ENCODE peak calls at places on chromosomes 12 and 14, in nine cellular contexts. One of them, this sample, is unnamed.

GRCh38 chr12:116455540-116456306 is 103.5 kb upstream of the MAP1LC3B2 start:
- DNase-seq in ovary: peak; percentile 84
- DNase-seq in GM06990: no peak
- DNase-seq in CD8-positive, alpha-beta T cell: no peak
- DNase-seq in stomach: peak; percentile 48
- DNase-seq in foreskin keratinocyte: peak; percentile 90
- DNase-seq in mucosa of descending colon: peak; percentile 57
- DNase-seq in WTC11: no peak
- DNase-seq in Calu3: peak; percentile 55
- DNase-seq in this sample: no peak

GRCh38 chr14:84403585-84403984 is 1126.4 kb upstream of the FLRT2 start:
- DNase-seq in WTC11: peak; percentile 32
- DNase-seq in mucosa of descending colon: no peak
- DNase-seq in Calu3: no peak
- DNase-seq in GM06990: no peak
- DNase-seq in stomach: peak; percentile 35
- DNase-seq in ovary: no peak
- DNase-seq in CD8-positive, alpha-beta T cell: no peak
- DNase-seq in foreskin keratinocyte: no peak
- DNase-seq in this sample: no peak

GRCh38 chr14:93056840-93057585 is 58.7 kb downstream of the ITPK1 start:
- DNase-seq in GM06990: no peak
- DNase-seq in WTC11: no peak
- DNase-seq in ovary: no peak
- DNase-seq in CD8-positive, alpha-beta T cell: no peak
- DNase-seq in stomach: no peak
- DNase-seq in mucosa of descending colon: peak; percentile 45
- DNase-seq in foreskin keratinocyte: no peak
- DNase-seq in Calu3: no peak
- DNase-seq in this sample: no peak

GRCh38 chr14:47539065-47539464 is 136.3 kb downstream of the MDGA2 start:
- DNase-seq in CD8-positive, alpha-beta T cell: no peak
- DNase-seq in WTC11: no peak
- DNase-seq in stomach: no peak
- DNase-seq in ovary: no peak
- DNase-seq in GM06990: no peak
- DNase-seq in mucosa of descending colon: no peak
- DNase-seq in foreskin keratinocyte: no peak
- DNase-seq in Calu3: peak; percentile 2
- DNase-seq in this sample: no peak

GRCh38 chr14:105867961-105868599 is 341.7 kb downstream of the TMEM121 start:
- DNase-seq in WTC11: peak; percentile 1
- DNase-seq in mucosa of descending colon: no peak
- DNase-seq in CD8-positive, alpha-beta T cell: no peak
- DNase-seq in ovary: peak; percentile 2
- DNase-seq in foreskin keratinocyte: no peak
- DNase-seq in Calu3: no peak
- DNase-seq in stomach: peak; percentile 16
- DNase-seq in GM06990: no peak
- DNase-seq in this sample: no peak

GRCh38 chr12:45762185-45763110 is 32.9 kb downstream of the ARID2 start:
- DNase-seq in foreskin keratinocyte: peak; percentile 36
- DNase-seq in GM06990: no peak
- DNase-seq in CD8-positive, alpha-beta T cell: no peak
- DNase-seq in mucosa of descending colon: no peak
- DNase-seq in WTC11: no peak
- DNase-seq in ovary: no peak
- DNase-seq in stomach: no peak
- DNase-seq in Calu3: peak; percentile 3
- DNase-seq in this sample: peak; percentile 23

GRCh38 chr12:56202366-56202765 is 13.1 kb upstream of the SMARCC2 start:
- DNase-seq in ovary: no peak
- DNase-seq in WTC11: no peak
- DNase-seq in mucosa of descending colon: no peak
- DNase-seq in foreskin keratinocyte: no peak
- DNase-seq in Calu3: no peak
- DNase-seq in stomach: no peak
- DNase-seq in CD8-positive, alpha-beta T cell: no peak
- DNase-seq in GM06990: no peak
- DNase-seq in this sample: no peak

GRCh38 chr12:96091833-96092232 is 56.4 kb upstream of the LTA4H start:
- DNase-seq in WTC11: peak; percentile 13
- DNase-seq in foreskin keratinocyte: no peak
- DNase-seq in stomach: no peak
- DNase-seq in Calu3: no peak
- DNase-seq in GM06990: no peak
- DNase-seq in CD8-positive, alpha-beta T cell: no peak
- DNase-seq in mucosa of descending colon: no peak
- DNase-seq in ovary: no peak
- DNase-seq in this sample: no peak

GRCh38 chr12:129848921-129849320 is 54.9 kb downstream of the TMEM132D start:
- DNase-seq in WTC11: no peak
- DNase-seq in stomach: no peak
- DNase-seq in GM06990: no peak
- DNase-seq in CD8-positive, alpha-beta T cell: no peak
- DNase-seq in Calu3: no peak
- DNase-seq in mucosa of descending colon: no peak
- DNase-seq in ovary: no peak
- DNase-seq in foreskin keratinocyte: no peak
- DNase-seq in this sample: no peak

GRCh38 chr14:52951730-52952481 is 1.1 kb upstream of the FERMT2 start:
- DNase-seq in CD8-positive, alpha-beta T cell: no peak
- DNase-seq in WTC11: peak; percentile 51
- DNase-seq in stomach: peak; percentile 43
- DNase-seq in ovary: peak; percentile 23
- DNase-seq in GM06990: no peak
- DNase-seq in Calu3: peak; percentile 58
- DNase-seq in foreskin keratinocyte: no peak
- DNase-seq in mucosa of descending colon: no peak
- DNase-seq in this sample: peak; percentile 31

GRCh38 chr14:64337901-64338615 is 43.9 kb upstream of the ESR2 start:
- DNase-seq in CD8-positive, alpha-beta T cell: no peak
- DNase-seq in WTC11: peak; percentile 86
- DNase-seq in ovary: no peak
- DNase-seq in stomach: peak; percentile 31
- DNase-seq in foreskin keratinocyte: peak; percentile 37
- DNase-seq in mucosa of descending colon: no peak
- DNase-seq in Calu3: peak; percentile 42
- DNase-seq in GM06990: no peak
- DNase-seq in this sample: peak; percentile 25

GRCh38 chr12:6699989-6700645 is 498 bp downstream of the PIANP start:
- DNase-seq in Calu3: no peak
- DNase-seq in CD8-positive, alpha-beta T cell: no peak
- DNase-seq in foreskin keratinocyte: no peak
- DNase-seq in stomach: no peak
- DNase-seq in ovary: no peak
- DNase-seq in GM06990: no peak
- DNase-seq in WTC11: peak; percentile 66
- DNase-seq in mucosa of descending colon: peak; percentile 35
- DNase-seq in this sample: peak; percentile 31

GRCh38 chr14:69522026-69522425 is 37.5 kb downstream of the PLEKHD1 start:
- DNase-seq in Calu3: no peak
- DNase-seq in mucosa of descending colon: no peak
- DNase-seq in GM06990: no peak
- DNase-seq in CD8-positive, alpha-beta T cell: no peak
- DNase-seq in ovary: no peak
- DNase-seq in stomach: no peak
- DNase-seq in foreskin keratinocyte: no peak
- DNase-seq in WTC11: no peak
- DNase-seq in this sample: no peak

GRCh38 chr12:10501031-10501430 is 4.7 kb upstream of the EIF2S3B start:
- DNase-seq in mucosa of descending colon: no peak
- DNase-seq in foreskin keratinocyte: no peak
- DNase-seq in CD8-positive, alpha-beta T cell: no peak
- DNase-seq in ovary: no peak
- DNase-seq in GM06990: no peak
- DNase-seq in WTC11: no peak
- DNase-seq in stomach: no peak
- DNase-seq in Calu3: no peak
- DNase-seq in this sample: no peak

GRCh38 chr14:103522028-103522581 is 525 bp downstream of the CKB start:
- DNase-seq in stomach: no peak
- DNase-seq in foreskin keratinocyte: no peak
- DNase-seq in Calu3: no peak
- DNase-seq in CD8-positive, alpha-beta T cell: no peak
- DNase-seq in ovary: peak; percentile 72
- DNase-seq in GM06990: peak; percentile 22
- DNase-seq in WTC11: peak; percentile 50
- DNase-seq in mucosa of descending colon: peak; percentile 68
- DNase-seq in this sample: no peak

GRCh38 chr14:102795060-102795925 is 18.0 kb downstream of the TRAF3 start:
- DNase-seq in mucosa of descending colon: peak; percentile 56
- DNase-seq in WTC11: no peak
- DNase-seq in CD8-positive, alpha-beta T cell: no peak
- DNase-seq in stomach: peak; percentile 66
- DNase-seq in GM06990: no peak
- DNase-seq in foreskin keratinocyte: peak; percentile 74
- DNase-seq in Calu3: peak; percentile 62
- DNase-seq in ovary: no peak
- DNase-seq in this sample: no peak

GRCh38 chr14:51954657-51955056 is 34.7 kb upstream of the RTRAF start:
- DNase-seq in foreskin keratinocyte: no peak
- DNase-seq in GM06990: no peak
- DNase-seq in WTC11: no peak
- DNase-seq in mucosa of descending colon: no peak
- DNase-seq in stomach: no peak
- DNase-seq in Calu3: no peak
- DNase-seq in ovary: no peak
- DNase-seq in CD8-positive, alpha-beta T cell: no peak
- DNase-seq in this sample: no peak

GRCh38 chr12:22569253-22569652 is 24.9 kb upstream of the C2CD5 start:
- DNase-seq in GM06990: no peak
- DNase-seq in Calu3: no peak
- DNase-seq in stomach: no peak
- DNase-seq in foreskin keratinocyte: no peak
- DNase-seq in WTC11: no peak
- DNase-seq in ovary: no peak
- DNase-seq in CD8-positive, alpha-beta T cell: no peak
- DNase-seq in mucosa of descending colon: no peak
- DNase-seq in this sample: no peak

GRCh38 chr12:3884671-3885070 is 11.5 kb upstream of the PARP11 start:
- DNase-seq in ovary: no peak
- DNase-seq in CD8-positive, alpha-beta T cell: no peak
- DNase-seq in WTC11: no peak
- DNase-seq in GM06990: no peak
- DNase-seq in Calu3: no peak
- DNase-seq in mucosa of descending colon: no peak
- DNase-seq in stomach: no peak
- DNase-seq in foreskin keratinocyte: no peak
- DNase-seq in this sample: no peak

GRCh38 chr12:3881208-3881980 is 8.2 kb upstream of the PARP11 start:
- DNase-seq in GM06990: no peak
- DNase-seq in Calu3: no peak
- DNase-seq in ovary: no peak
- DNase-seq in CD8-positive, alpha-beta T cell: no peak
- DNase-seq in foreskin keratinocyte: no peak
- DNase-seq in mucosa of descending colon: no peak
- DNase-seq in stomach: no peak
- DNase-seq in WTC11: no peak
- DNase-seq in this sample: no peak

GRCh38 chr12:3882396-3882795 is 9.2 kb upstream of the PARP11 start:
- DNase-seq in CD8-positive, alpha-beta T cell: no peak
- DNase-seq in ovary: no peak
- DNase-seq in GM06990: no peak
- DNase-seq in mucosa of descending colon: no peak
- DNase-seq in foreskin keratinocyte: no peak
- DNase-seq in WTC11: no peak
- DNase-seq in stomach: no peak
- DNase-seq in Calu3: no peak
- DNase-seq in this sample: no peak

GRCh38 chr12:3885179-3886094 is 12.2 kb upstream of the PARP11 start:
- DNase-seq in mucosa of descending colon: no peak
- DNase-seq in stomach: no peak
- DNase-seq in WTC11: no peak
- DNase-seq in ovary: peak; percentile 26
- DNase-seq in Calu3: peak; percentile 5
- DNase-seq in CD8-positive, alpha-beta T cell: no peak
- DNase-seq in foreskin keratinocyte: no peak
- DNase-seq in GM06990: no peak
- DNase-seq in this sample: peak; percentile 36

GRCh38 chr12:3882896-3883564 is 9.8 kb upstream of the PARP11 start:
- DNase-seq in stomach: no peak
- DNase-seq in mucosa of descending colon: no peak
- DNase-seq in foreskin keratinocyte: no peak
- DNase-seq in CD8-positive, alpha-beta T cell: no peak
- DNase-seq in Calu3: no peak
- DNase-seq in ovary: no peak
- DNase-seq in WTC11: no peak
- DNase-seq in GM06990: no peak
- DNase-seq in this sample: peak; percentile 34
- TF ChIP-seq CTCF in stomach: no peak
- TF ChIP-seq CTCF in mucosa of descending colon: no peak
- TF ChIP-seq CTCF in foreskin keratinocyte: peak; percentile 63
- TF ChIP-seq CTCF in CD8-positive, alpha-beta T cell: no peak
- TF ChIP-seq CTCF in Calu3: no peak
- TF ChIP-seq CTCF in ovary: no peak
- TF ChIP-seq CTCF in WTC11: no peak
- TF ChIP-seq CTCF in GM06990: peak; percentile 45
- TF ChIP-seq CTCF in this sample: peak; percentile 37

GRCh38 chr12:24728826-24729225 is 220.1 kb downstream of the BCAT1 start:
- DNase-seq in Calu3: no peak
- DNase-seq in GM06990: no peak
- DNase-seq in mucosa of descending colon: no peak
- DNase-seq in WTC11: no peak
- DNase-seq in foreskin keratinocyte: no peak
- DNase-seq in CD8-positive, alpha-beta T cell: no peak
- DNase-seq in ovary: no peak
- DNase-seq in stomach: no peak
- DNase-seq in this sample: no peak
- TF ChIP-seq CTCF in Calu3: no peak
- TF ChIP-seq CTCF in GM06990: no peak
- TF ChIP-seq CTCF in mucosa of descending colon: no peak
- TF ChIP-seq CTCF in WTC11: no peak
- TF ChIP-seq CTCF in foreskin keratinocyte: no peak
- TF ChIP-seq CTCF in CD8-positive, alpha-beta T cell: no peak
- TF ChIP-seq CTCF in ovary: no peak
- TF ChIP-seq CTCF in stomach: no peak
- TF ChIP-seq CTCF in this sample: no peak

GRCh38 chr12:66688836-66689439 is 10.1 kb upstream of the GRIP1 start:
- DNase-seq in CD8-positive, alpha-beta T cell: peak; percentile 8
- DNase-seq in ovary: peak; percentile 16
- DNase-seq in foreskin keratinocyte: no peak
- DNase-seq in GM06990: peak; percentile 35
- DNase-seq in WTC11: peak; percentile 82
- DNase-seq in stomach: peak; percentile 51
- DNase-seq in mucosa of descending colon: peak; percentile 26
- DNase-seq in Calu3: peak; percentile 80
- DNase-seq in this sample: peak; percentile 39
- TF ChIP-seq CTCF in CD8-positive, alpha-beta T cell: peak; percentile 47
- TF ChIP-seq CTCF in ovary: no peak
- TF ChIP-seq CTCF in foreskin keratinocyte: peak; percentile 71
- TF ChIP-seq CTCF in GM06990: peak; percentile 81
- TF ChIP-seq CTCF in WTC11: peak; percentile 34
- TF ChIP-seq CTCF in stomach: peak; percentile 37
- TF ChIP-seq CTCF in mucosa of descending colon: no peak
- TF ChIP-seq CTCF in Calu3: peak; percentile 82
- TF ChIP-seq CTCF in this sample: peak; percentile 90

DNA sequence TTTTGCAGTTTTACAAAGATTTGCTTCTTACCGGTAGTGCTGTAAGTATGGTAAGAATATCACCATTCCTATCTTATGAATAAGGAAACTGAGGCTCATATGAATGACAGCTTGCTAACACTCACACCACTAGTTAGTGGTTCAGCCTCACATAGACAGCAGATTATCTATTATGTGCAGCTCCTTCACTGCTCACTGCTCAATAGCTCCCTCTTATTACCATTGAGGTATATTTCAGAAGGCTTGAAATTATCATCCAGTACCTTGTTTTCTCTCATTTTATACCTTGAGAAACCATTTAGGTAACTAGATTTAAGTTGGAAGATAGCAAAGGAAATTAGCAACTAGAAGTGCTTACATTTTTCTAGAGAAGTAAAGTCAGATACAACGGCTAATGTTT is 15.5 kb downstream of the RIC8B start:
- DNase-seq in CD8-positive, alpha-beta T cell: no peak
- DNase-seq in mucosa of descending colon: no peak
- DNase-seq in Calu3: no peak
- DNase-seq in stomach: no peak
- DNase-seq in WTC11: no peak
- DNase-seq in foreskin keratinocyte: no peak
- DNase-seq in ovary: no peak
- DNase-seq in GM06990: no peak
- DNase-seq in this sample: no peak
- TF ChIP-seq CTCF in CD8-positive, alpha-beta T cell: no peak
- TF ChIP-seq CTCF in mucosa of descending colon: no peak
- TF ChIP-seq CTCF in Calu3: no peak
- TF ChIP-seq CTCF in stomach: no peak
- TF ChIP-seq CTCF in WTC11: no peak
- TF ChIP-seq CTCF in foreskin keratinocyte: peak; percentile 41
- TF ChIP-seq CTCF in ovary: no peak
- TF ChIP-seq CTCF in GM06990: peak; percentile 19
- TF ChIP-seq CTCF in this sample: peak; percentile 12